ENCODE peak calls at places on chromosomes 13 and 19, in four cellular contexts. V, T, Q and O are unnamed samples.

GRCh38 chr19:644363-644762 is 4.7 kb downstream of the FGF22 start:
- DNase-seq in V (no peak), T (no peak), Q (no peak), O (no peak)

GRCh38 chr19:10389863-10390262 is 9.5 kb upstream of the TYK2 start:
- DNase-seq in V (no peak), T (no peak), Q (no peak), O (no peak)

GRCh38 chr13:41613984-41614581 is 156.7 kb downstream of the RGCC start:
- DNase-seq in V (peak), T (no peak), Q (no peak), O (no peak)

GRCh38 chr19:41807176-41807575 is 10.8 kb downstream of the CEACAM3 start:
- DNase-seq in V (no peak), T (no peak), Q (no peak), O (no peak)

GRCh38 chr13:27476943-27477681 is 26.7 kb upstream of the MTIF3 start:
- DNase-seq in V (peak), T (no peak), Q (no peak), O (no peak)

GRCh38 chr13:59356607-59357006 is 807.1 kb downstream of the DIAPH3 start:
- DNase-seq in V (no peak), T (no peak), Q (no peak), O (no peak)

GRCh38 chr13:77492982-77493381 is 42.5 kb upstream of the SCEL start:
- DNase-seq in V (peak), T (no peak), Q (no peak), O (peak)

GRCh38 chr13:57946361-57946760 is 314.8 kb downstream of the PCDH17 start:
- DNase-seq in V (no peak), T (no peak), Q (no peak), O (no peak)

DNA sequence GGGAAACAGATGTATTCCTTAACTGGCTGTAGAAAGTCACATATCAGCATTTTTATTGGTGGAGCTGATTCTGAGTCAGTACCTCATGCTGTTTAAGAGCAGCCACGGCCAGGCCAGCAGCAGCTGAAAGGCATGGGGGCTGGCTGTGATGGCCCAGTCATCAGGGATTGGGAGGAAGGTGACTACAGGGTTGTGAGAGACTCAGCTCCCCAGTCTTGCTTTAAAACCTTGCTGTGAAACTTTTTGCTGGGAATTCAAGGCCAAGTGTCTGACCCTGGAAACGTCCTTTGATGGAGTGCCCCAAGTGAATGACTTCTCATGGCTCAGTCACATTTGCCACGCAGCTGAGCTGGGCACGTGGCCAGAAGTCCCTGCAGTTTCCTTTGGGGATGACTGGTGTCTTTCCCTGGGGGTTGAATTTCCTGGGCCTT is 39.1 kb upstream of the RNF113B start:
- DNase-seq in V (no peak), T (no peak), Q (no peak), O (peak)
- TF ChIP-seq SUZ12 in V (no peak), T (no peak), Q (no peak), O (no peak)

GRCh38 chr19:48896191-48896720 is 2.3 kb downstream of the TULP2 start:
- DNase-seq in V (no peak), T (no peak), Q (peak), O (peak)
- TF ChIP-seq SUZ12 in V (no peak), T (no peak), Q (no peak), O (no peak)

GRCh38 chr19:6354098-6354674 is 7.1 kb upstream of the CLPP start:
- DNase-seq in V (no peak), T (no peak), Q (no peak), O (no peak)
- TF ChIP-seq SUZ12 in V (no peak), T (no peak), Q (no peak), O (no peak)

GRCh38 chr19:15264933-15265206 is 32.6 kb upstream of the EPHX3 start:
- DNase-seq in V (no peak), T (no peak), Q (no peak), O (no peak)

GRCh38 chr19:15264061-15264932 is 32.0 kb upstream of the EPHX3 start:
- DNase-seq in V (peak), T (peak), Q (peak), O (peak)

GRCh38 chr19:15265849-15266248 is 33.6 kb upstream of the EPHX3 start:
- DNase-seq in V (no peak), T (no peak), Q (no peak), O (no peak)

GRCh38 chr19:15266683-15267082 is 34.4 kb upstream of the EPHX3 start:
- DNase-seq in V (no peak), T (no peak), Q (no peak), O (no peak)

DNA sequence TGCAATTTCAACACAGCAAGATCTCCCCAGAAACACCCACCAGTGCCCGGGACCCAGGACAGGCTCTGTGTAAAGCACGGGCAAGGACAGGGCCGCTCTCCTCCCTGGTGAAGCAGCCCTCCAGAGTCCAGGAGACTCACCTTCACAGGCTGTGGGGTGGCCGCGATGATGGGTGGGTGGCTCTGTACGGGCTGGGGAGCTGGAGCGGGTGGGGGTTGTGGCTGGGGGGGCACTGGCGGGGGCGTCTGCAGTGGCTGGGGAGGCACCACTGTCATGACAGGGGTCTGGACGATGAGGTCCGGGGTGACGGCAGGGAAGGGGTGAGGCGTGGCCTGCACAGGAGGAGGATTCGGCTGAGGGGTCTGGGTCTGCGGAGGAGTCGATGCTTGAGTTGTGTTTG is 33.0 kb upstream of the EPHX3 start:
- DNase-seq in V (no peak), T (no peak), Q (no peak), O (no peak)
- TF ChIP-seq SUZ12 in V (no peak), T (no peak), Q (no peak), O (no peak)